ENCODE peak calls at places on chromosome 10, in six cellular contexts. One of them, this sample, is unnamed.

GRCh38 chr10:97063271-97063982 is 122.3 kb downstream of the SLIT1 start:
- DNase-seq in mesenchymal stem cell: no peak
- DNase-seq in neuronal stem cell: no peak
- DNase-seq in mesendoderm: no peak
- DNase-seq in IMR-90: no peak
- DNase-seq in H1: no peak
- DNase-seq in this sample: no peak

GRCh38 chr10:69317175-69318086 is 39.1 kb downstream of the HK1 start:
- DNase-seq in mesenchymal stem cell: peak
- DNase-seq in neuronal stem cell: no peak
- DNase-seq in mesendoderm: peak
- DNase-seq in IMR-90: no peak
- DNase-seq in H1: no peak
- DNase-seq in this sample: peak

GRCh38 chr10:110437761-110438341 is 59.9 kb upstream of the DUSP5 start:
- DNase-seq in mesenchymal stem cell: no peak
- DNase-seq in neuronal stem cell: no peak
- DNase-seq in mesendoderm: no peak
- DNase-seq in IMR-90: no peak
- DNase-seq in H1: no peak
- DNase-seq in this sample: no peak

GRCh38 chr10:25547391-25547790 is 372.6 kb downstream of the GPR158 start:
- DNase-seq in mesenchymal stem cell: no peak
- DNase-seq in neuronal stem cell: peak
- DNase-seq in mesendoderm: peak
- DNase-seq in IMR-90: no peak
- DNase-seq in H1: no peak
- DNase-seq in this sample: no peak

GRCh38 chr10:12822374-12823170 is 178.9 kb downstream of the CCDC3 start:
- DNase-seq in mesenchymal stem cell: no peak
- DNase-seq in neuronal stem cell: no peak
- DNase-seq in mesendoderm: no peak
- DNase-seq in IMR-90: no peak
- DNase-seq in H1: no peak
- DNase-seq in this sample: no peak

GRCh38 chr10:31836569-31837406 is 91.8 kb downstream of the ARHGAP12 start:
- DNase-seq in mesenchymal stem cell: peak
- DNase-seq in neuronal stem cell: peak
- DNase-seq in mesendoderm: peak
- DNase-seq in IMR-90: peak
- DNase-seq in H1: no peak
- DNase-seq in this sample: peak

GRCh38 chr10:75240329-75240728 is 4.6 kb upstream of the COMTD1 start:
- DNase-seq in mesenchymal stem cell: no peak
- DNase-seq in neuronal stem cell: no peak
- DNase-seq in mesendoderm: no peak
- DNase-seq in IMR-90: no peak
- DNase-seq in H1: no peak
- DNase-seq in this sample: no peak

GRCh38 chr10:102696736-102697135 is 17.5 kb downstream of the ARL3 start:
- DNase-seq in mesenchymal stem cell: no peak
- DNase-seq in neuronal stem cell: no peak
- DNase-seq in mesendoderm: no peak
- DNase-seq in IMR-90: no peak
- DNase-seq in H1: no peak
- DNase-seq in this sample: no peak

GRCh38 chr10:75959912-75960311 is 528.5 kb downstream of the LRMDA start:
- DNase-seq in mesenchymal stem cell: peak
- DNase-seq in neuronal stem cell: no peak
- DNase-seq in mesendoderm: no peak
- DNase-seq in IMR-90: no peak
- DNase-seq in H1: no peak
- DNase-seq in this sample: no peak

GRCh38 chr10:27390681-27391080 is 113.4 kb upstream of the RAB18 start:
- DNase-seq in mesenchymal stem cell: peak
- DNase-seq in neuronal stem cell: no peak
- DNase-seq in mesendoderm: no peak
- DNase-seq in IMR-90: peak
- DNase-seq in H1: no peak
- DNase-seq in this sample: no peak

GRCh38 chr10:22648547-22648961 is 65.8 kb downstream of the PIP4K2A start:
- DNase-seq in mesenchymal stem cell: peak
- DNase-seq in neuronal stem cell: no peak
- DNase-seq in mesendoderm: peak
- DNase-seq in IMR-90: peak
- DNase-seq in H1: no peak
- DNase-seq in this sample: no peak

GRCh38 chr10:103040424-103040823 is 122.3 kb downstream of the CNNM2 start:
- DNase-seq in mesenchymal stem cell: peak
- DNase-seq in neuronal stem cell: no peak
- DNase-seq in mesendoderm: no peak
- DNase-seq in IMR-90: peak
- DNase-seq in H1: no peak
- DNase-seq in this sample: no peak

GRCh38 chr10:121131426-121132277 is 280.5 kb downstream of the WDR11 start:
- DNase-seq in mesenchymal stem cell: no peak
- DNase-seq in neuronal stem cell: no peak
- DNase-seq in mesendoderm: no peak
- DNase-seq in IMR-90: no peak
- DNase-seq in H1: no peak
- DNase-seq in this sample: no peak

GRCh38 chr10:111593578-111593977 is 516.7 kb downstream of the ADRA2A start:
- DNase-seq in mesenchymal stem cell: peak
- DNase-seq in neuronal stem cell: no peak
- DNase-seq in mesendoderm: no peak
- DNase-seq in IMR-90: no peak
- DNase-seq in H1: no peak
- DNase-seq in this sample: no peak

GRCh38 chr10:46293832-46294640 is 7.2 kb downstream of the ANTXRL start:
- DNase-seq in mesenchymal stem cell: no peak
- DNase-seq in neuronal stem cell: no peak
- DNase-seq in mesendoderm: no peak
- DNase-seq in IMR-90: no peak
- DNase-seq in H1: no peak
- DNase-seq in this sample: peak

GRCh38 chr10:24346877-24347505 is 138.1 kb downstream of the KIAA1217 start:
- DNase-seq in mesenchymal stem cell: no peak
- DNase-seq in neuronal stem cell: no peak
- DNase-seq in mesendoderm: no peak
- DNase-seq in IMR-90: no peak
- DNase-seq in H1: no peak
- DNase-seq in this sample: no peak

DNA sequence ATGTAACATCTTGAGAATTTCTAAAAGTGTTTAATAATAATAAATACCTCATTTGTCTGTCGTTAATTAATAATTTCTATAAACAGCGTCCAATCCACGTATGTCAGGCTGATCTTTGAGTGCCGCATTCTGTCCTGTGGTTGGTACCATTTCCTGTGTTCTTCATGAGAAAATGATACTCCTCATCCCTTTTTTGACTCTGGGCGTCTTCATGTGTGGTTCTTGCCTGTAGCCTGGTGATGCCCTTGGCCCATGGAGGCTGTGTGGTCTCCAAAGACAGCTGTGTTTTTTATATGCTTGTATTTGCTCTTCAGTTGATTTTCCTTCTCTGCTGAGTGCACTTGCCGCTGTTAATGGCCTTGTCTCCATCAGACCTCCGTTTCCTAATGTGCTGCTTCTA is 31.5 kb downstream of the GLRX3 start:
- DNase-seq in mesenchymal stem cell: no peak
- DNase-seq in neuronal stem cell: no peak
- DNase-seq in mesendoderm: no peak
- DNase-seq in IMR-90: no peak
- DNase-seq in H1: no peak
- DNase-seq in this sample: no peak
- H4K8ac ChIP-seq in mesenchymal stem cell: no peak
- H4K8ac ChIP-seq in neuronal stem cell: no peak
- H4K8ac ChIP-seq in mesendoderm: no peak
- H4K8ac ChIP-seq in IMR-90: no peak
- H4K8ac ChIP-seq in H1: no peak
- H4K8ac ChIP-seq in this sample: no peak

GRCh38 chr10:77012811-77013500 is 624.7 kb downstream of the KCNMA1 start:
- DNase-seq in mesenchymal stem cell: no peak
- DNase-seq in neuronal stem cell: no peak
- DNase-seq in mesendoderm: no peak
- DNase-seq in IMR-90: no peak
- DNase-seq in H1: no peak
- DNase-seq in this sample: no peak

GRCh38 chr10:77021966-77022365 is 615.6 kb downstream of the KCNMA1 start:
- DNase-seq in mesenchymal stem cell: no peak
- DNase-seq in neuronal stem cell: no peak
- DNase-seq in mesendoderm: no peak
- DNase-seq in IMR-90: no peak
- DNase-seq in H1: no peak
- DNase-seq in this sample: no peak

GRCh38 chr10:77011823-77012566 is 625.6 kb downstream of the KCNMA1 start:
- DNase-seq in mesenchymal stem cell: no peak
- DNase-seq in neuronal stem cell: no peak
- DNase-seq in mesendoderm: no peak
- DNase-seq in IMR-90: no peak
- DNase-seq in H1: no peak
- DNase-seq in this sample: no peak

GRCh38 chr10:77020426-77021040 is 617.1 kb downstream of the KCNMA1 start:
- DNase-seq in mesenchymal stem cell: no peak
- DNase-seq in neuronal stem cell: no peak
- DNase-seq in mesendoderm: no peak
- DNase-seq in IMR-90: no peak
- DNase-seq in H1: no peak
- DNase-seq in this sample: no peak

DNA sequence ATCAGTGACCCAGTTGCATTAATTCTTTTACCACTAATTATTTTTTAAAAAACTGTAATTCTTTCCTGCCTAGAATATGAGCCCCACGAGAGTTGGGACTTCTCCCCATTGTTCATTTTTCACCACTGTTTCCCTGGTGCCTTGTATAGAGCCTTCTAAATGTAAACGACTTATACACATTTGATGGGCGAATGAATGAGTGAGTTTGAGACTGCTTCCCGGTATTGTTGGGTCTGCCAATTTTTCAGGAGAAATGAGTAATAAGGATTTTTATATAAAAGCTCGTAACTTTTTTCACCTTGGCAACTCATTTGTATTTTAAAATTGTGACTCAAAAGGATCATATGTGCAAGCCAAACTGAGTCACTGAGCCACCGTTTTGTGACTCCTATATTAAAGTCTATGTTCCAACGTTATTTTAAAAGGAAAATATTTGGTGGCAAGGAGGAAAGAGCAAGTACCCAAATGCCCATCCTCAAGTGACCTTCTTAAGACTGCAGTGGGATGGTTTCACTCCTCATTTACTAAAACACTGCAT is 621.3 kb downstream of the KCNMA1 start:
- DNase-seq in mesenchymal stem cell: no peak
- DNase-seq in neuronal stem cell: no peak
- DNase-seq in mesendoderm: no peak
- DNase-seq in IMR-90: no peak
- DNase-seq in H1: no peak
- DNase-seq in this sample: no peak
- H2BK15ac ChIP-seq in mesenchymal stem cell: no peak
- H2BK15ac ChIP-seq in neuronal stem cell: no peak
- H2BK15ac ChIP-seq in mesendoderm: no peak
- H2BK15ac ChIP-seq in IMR-90: no peak
- H2BK15ac ChIP-seq in H1: no peak
- H2BK15ac ChIP-seq in this sample: no peak

DNA sequence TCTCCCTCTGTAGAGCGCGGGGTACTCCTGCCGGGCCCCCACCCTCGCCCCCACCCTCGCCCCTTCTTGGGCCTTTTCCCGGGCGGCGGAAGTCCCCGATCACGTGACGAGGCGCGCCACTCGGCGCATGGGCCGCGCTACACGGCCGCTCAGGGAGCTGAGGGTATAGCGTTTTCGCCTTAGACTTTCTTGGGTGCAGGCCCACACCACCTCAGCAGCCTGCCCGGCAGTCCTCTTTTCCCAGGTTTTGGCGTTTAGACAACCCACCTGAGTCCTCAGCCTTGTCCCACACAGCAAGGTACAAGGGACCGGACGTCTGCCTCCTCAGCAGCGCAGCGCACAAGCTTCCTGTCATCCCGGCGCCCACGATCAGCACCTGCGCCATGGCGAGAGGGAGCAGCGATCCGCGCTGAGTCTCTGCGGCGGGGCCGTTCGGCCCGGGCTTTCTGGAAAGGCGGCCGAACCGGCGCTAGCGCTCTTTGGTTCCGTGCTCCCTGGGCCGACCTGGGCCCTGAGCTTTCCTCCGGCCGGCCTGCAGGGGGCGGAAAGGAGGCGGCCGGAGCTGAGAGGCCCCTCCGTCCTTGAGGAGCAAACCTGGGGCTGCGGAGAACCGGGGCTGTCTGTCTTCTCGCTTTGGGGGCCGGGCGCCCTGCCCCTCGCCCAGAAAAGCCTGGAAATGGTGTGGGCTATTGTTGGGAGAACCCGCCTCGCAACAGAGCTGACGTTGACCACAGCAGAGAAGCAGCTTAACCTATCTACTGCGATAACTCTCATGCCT is at the start of gene RNLS:
- DNase-seq in mesenchymal stem cell: peak
- DNase-seq in neuronal stem cell: peak
- DNase-seq in mesendoderm: peak
- DNase-seq in IMR-90: peak
- DNase-seq in H1: peak
- DNase-seq in this sample: peak
- H2BK120ac ChIP-seq in mesenchymal stem cell: peak
- H2BK120ac ChIP-seq in neuronal stem cell: no peak
- H2BK120ac ChIP-seq in mesendoderm: peak
- H2BK120ac ChIP-seq in IMR-90: peak
- H2BK120ac ChIP-seq in H1: no peak
- H2BK120ac ChIP-seq in this sample: no peak

GRCh38 chr10:53003094-53003493 is 230.5 kb upstream of the MBL2 start:
- DNase-seq in mesenchymal stem cell: no peak
- DNase-seq in neuronal stem cell: no peak
- DNase-seq in mesendoderm: no peak
- DNase-seq in IMR-90: no peak
- DNase-seq in H1: no peak
- DNase-seq in this sample: no peak
- H4K8ac ChIP-seq in mesenchymal stem cell: no peak
- H4K8ac ChIP-seq in neuronal stem cell: no peak
- H4K8ac ChIP-seq in mesendoderm: no peak
- H4K8ac ChIP-seq in IMR-90: no peak
- H4K8ac ChIP-seq in H1: no peak
- H4K8ac ChIP-seq in this sample: no peak

GRCh38 chr10:72062832-72063702 is 25.3 kb downstream of the SPOCK2 start:
- DNase-seq in mesenchymal stem cell: no peak
- DNase-seq in neuronal stem cell: no peak
- DNase-seq in mesendoderm: no peak
- DNase-seq in IMR-90: no peak
- DNase-seq in H1: no peak
- DNase-seq in this sample: no peak
- H2BK15ac ChIP-seq in mesenchymal stem cell: peak
- H2BK15ac ChIP-seq in neuronal stem cell: peak
- H2BK15ac ChIP-seq in mesendoderm: no peak
- H2BK15ac ChIP-seq in IMR-90: no peak
- H2BK15ac ChIP-seq in H1: no peak
- H2BK15ac ChIP-seq in this sample: no peak

GRCh38 chr10:5599613-5600520 is 66.5 kb downstream of the ASB13 start:
- DNase-seq in mesenchymal stem cell: no peak
- DNase-seq in neuronal stem cell: no peak
- DNase-seq in mesendoderm: no peak
- DNase-seq in IMR-90: no peak
- DNase-seq in H1: no peak
- DNase-seq in this sample: no peak
- H2BK120ac ChIP-seq in mesenchymal stem cell: no peak
- H2BK120ac ChIP-seq in neuronal stem cell: no peak
- H2BK120ac ChIP-seq in mesendoderm: no peak
- H2BK120ac ChIP-seq in IMR-90: peak
- H2BK120ac ChIP-seq in H1: no peak
- H2BK120ac ChIP-seq in this sample: no peak

GRCh38 chr10:130751106-130751840 is 560.2 kb downstream of the TCERG1L start:
- DNase-seq in mesenchymal stem cell: no peak
- DNase-seq in neuronal stem cell: no peak
- DNase-seq in mesendoderm: no peak
- DNase-seq in IMR-90: no peak
- DNase-seq in H1: no peak
- DNase-seq in this sample: peak
- H4K8ac ChIP-seq in mesenchymal stem cell: no peak
- H4K8ac ChIP-seq in neuronal stem cell: no peak
- H4K8ac ChIP-seq in mesendoderm: no peak
- H4K8ac ChIP-seq in IMR-90: no peak
- H4K8ac ChIP-seq in H1: no peak
- H4K8ac ChIP-seq in this sample: no peak